ENCODE peak calls at places on chromosome 22, in eight cellular contexts. One of them, this sample, is unnamed.

GRCh38 chr22:17912942-17913704 is 111.2 kb downstream of the MICAL3 start:
- DNase-seq in IMR-90: no peak
- DNase-seq in body of pancreas: no peak
- DNase-seq in transverse colon: no peak
- DNase-seq in astrocyte of the cerebellum: no peak
- DNase-seq in tibial artery: no peak
- DNase-seq in AG10803: no peak
- DNase-seq in chondrocyte: no peak
- DNase-seq in this sample: no peak

GRCh38 chr22:17132112-17132511 is 11.0 kb upstream of the TMEM121B start:
- DNase-seq in IMR-90: no peak
- DNase-seq in body of pancreas: no peak
- DNase-seq in transverse colon: no peak
- DNase-seq in astrocyte of the cerebellum: no peak
- DNase-seq in tibial artery: no peak
- DNase-seq in AG10803: no peak
- DNase-seq in chondrocyte: peak
- DNase-seq in this sample: no peak

GRCh38 chr22:40534379-40535188 is 101.9 kb downstream of the MRTFA start:
- DNase-seq in IMR-90: peak
- DNase-seq in body of pancreas: no peak
- DNase-seq in transverse colon: no peak
- DNase-seq in astrocyte of the cerebellum: no peak
- DNase-seq in tibial artery: no peak
- DNase-seq in AG10803: peak
- DNase-seq in chondrocyte: no peak
- DNase-seq in this sample: peak

GRCh38 chr22:40524392-40525249 is 111.9 kb downstream of the MRTFA start:
- DNase-seq in IMR-90: peak
- DNase-seq in body of pancreas: no peak
- DNase-seq in transverse colon: no peak
- DNase-seq in astrocyte of the cerebellum: no peak
- DNase-seq in tibial artery: no peak
- DNase-seq in AG10803: peak
- DNase-seq in chondrocyte: no peak
- DNase-seq in this sample: no peak

GRCh38 chr22:47060718-47061117 is 298.3 kb downstream of the TBC1D22A start:
- DNase-seq in IMR-90: no peak
- DNase-seq in body of pancreas: no peak
- DNase-seq in transverse colon: no peak
- DNase-seq in astrocyte of the cerebellum: no peak
- DNase-seq in tibial artery: no peak
- DNase-seq in AG10803: no peak
- DNase-seq in chondrocyte: no peak
- DNase-seq in this sample: no peak

GRCh38 chr22:35498026-35498425 is 42.6 kb upstream of the RASD2 start:
- DNase-seq in IMR-90: peak
- DNase-seq in body of pancreas: no peak
- DNase-seq in transverse colon: no peak
- DNase-seq in astrocyte of the cerebellum: no peak
- DNase-seq in tibial artery: no peak
- DNase-seq in AG10803: no peak
- DNase-seq in chondrocyte: no peak
- DNase-seq in this sample: no peak

GRCh38 chr22:38503021-38503420 is 3.1 kb downstream of the DDX17 start:
- DNase-seq in IMR-90: no peak
- DNase-seq in body of pancreas: no peak
- DNase-seq in transverse colon: no peak
- DNase-seq in astrocyte of the cerebellum: no peak
- DNase-seq in tibial artery: no peak
- DNase-seq in AG10803: no peak
- DNase-seq in chondrocyte: no peak
- DNase-seq in this sample: no peak

GRCh38 chr22:30902496-30903357 is 65.8 kb downstream of the MORC2 start:
- DNase-seq in IMR-90: no peak
- DNase-seq in body of pancreas: no peak
- DNase-seq in transverse colon: no peak
- DNase-seq in astrocyte of the cerebellum: no peak
- DNase-seq in tibial artery: peak
- DNase-seq in AG10803: no peak
- DNase-seq in chondrocyte: no peak
- DNase-seq in this sample: no peak

GRCh38 chr22:40757071-40757470 is 62.1 kb downstream of the SLC25A17 start:
- DNase-seq in IMR-90: peak
- DNase-seq in body of pancreas: no peak
- DNase-seq in transverse colon: no peak
- DNase-seq in astrocyte of the cerebellum: no peak
- DNase-seq in tibial artery: no peak
- DNase-seq in AG10803: peak
- DNase-seq in chondrocyte: no peak
- DNase-seq in this sample: no peak

GRCh38 chr22:32680277-32680676 is 121.2 kb upstream of the TIMP3 start:
- DNase-seq in IMR-90: no peak
- DNase-seq in body of pancreas: no peak
- DNase-seq in transverse colon: no peak
- DNase-seq in astrocyte of the cerebellum: no peak
- DNase-seq in tibial artery: no peak
- DNase-seq in AG10803: no peak
- DNase-seq in chondrocyte: no peak
- DNase-seq in this sample: no peak

GRCh38 chr22:37309221-37310074 is 27.1 kb downstream of the CYTH4 start:
- DNase-seq in IMR-90: no peak
- DNase-seq in body of pancreas: no peak
- DNase-seq in transverse colon: peak
- DNase-seq in astrocyte of the cerebellum: no peak
- DNase-seq in tibial artery: no peak
- DNase-seq in AG10803: no peak
- DNase-seq in chondrocyte: no peak
- DNase-seq in this sample: no peak

GRCh38 chr22:37760152-37760551 is 47.6 kb upstream of the GCAT start:
- DNase-seq in IMR-90: no peak
- DNase-seq in body of pancreas: no peak
- DNase-seq in transverse colon: no peak
- DNase-seq in astrocyte of the cerebellum: no peak
- DNase-seq in tibial artery: no peak
- DNase-seq in AG10803: no peak
- DNase-seq in chondrocyte: no peak
- DNase-seq in this sample: no peak

GRCh38 chr22:41338614-41339212 is 37.4 kb downstream of the ZC3H7B start:
- DNase-seq in IMR-90: no peak
- DNase-seq in body of pancreas: no peak
- DNase-seq in transverse colon: no peak
- DNase-seq in astrocyte of the cerebellum: no peak
- DNase-seq in tibial artery: no peak
- DNase-seq in AG10803: no peak
- DNase-seq in chondrocyte: no peak
- DNase-seq in this sample: no peak

GRCh38 chr22:31676700-31677099 is 14.7 kb upstream of the PISD start:
- DNase-seq in IMR-90: peak
- DNase-seq in body of pancreas: peak
- DNase-seq in transverse colon: peak
- DNase-seq in astrocyte of the cerebellum: peak
- DNase-seq in tibial artery: peak
- DNase-seq in AG10803: peak
- DNase-seq in chondrocyte: peak
- DNase-seq in this sample: peak

GRCh38 chr22:28019360-28019759 is 100.3 kb upstream of the PITPNB start:
- DNase-seq in IMR-90: no peak
- DNase-seq in body of pancreas: peak
- DNase-seq in transverse colon: peak
- DNase-seq in astrocyte of the cerebellum: no peak
- DNase-seq in tibial artery: peak
- DNase-seq in AG10803: peak
- DNase-seq in chondrocyte: peak
- DNase-seq in this sample: no peak

GRCh38 chr22:41660416-41660815 is 28.3 kb downstream of the SNU13 start:
- DNase-seq in IMR-90: peak
- DNase-seq in body of pancreas: no peak
- DNase-seq in transverse colon: no peak
- DNase-seq in astrocyte of the cerebellum: no peak
- DNase-seq in tibial artery: peak
- DNase-seq in AG10803: no peak
- DNase-seq in chondrocyte: no peak
- DNase-seq in this sample: no peak

GRCh38 chr22:37904572-37905533 is 1.2 kb upstream of the MICALL1 start:
- DNase-seq in IMR-90: peak
- DNase-seq in body of pancreas: peak
- DNase-seq in transverse colon: peak
- DNase-seq in astrocyte of the cerebellum: peak
- DNase-seq in tibial artery: peak
- DNase-seq in AG10803: peak
- DNase-seq in chondrocyte: no peak
- DNase-seq in this sample: peak

GRCh38 chr22:28674121-28674563 is 5.5 kb downstream of the TTC28 start:
- DNase-seq in IMR-90: peak
- DNase-seq in body of pancreas: no peak
- DNase-seq in transverse colon: no peak
- DNase-seq in astrocyte of the cerebellum: peak
- DNase-seq in tibial artery: no peak
- DNase-seq in AG10803: peak
- DNase-seq in chondrocyte: no peak
- DNase-seq in this sample: no peak

GRCh38 chr22:36510966-36511881 is 4.4 kb upstream of the FOXRED2 start:
- DNase-seq in IMR-90: peak
- DNase-seq in body of pancreas: peak
- DNase-seq in transverse colon: peak
- DNase-seq in astrocyte of the cerebellum: peak
- DNase-seq in tibial artery: no peak
- DNase-seq in AG10803: peak
- DNase-seq in chondrocyte: no peak
- DNase-seq in this sample: no peak

GRCh38 chr22:41517172-41518047 is 26.9 kb downstream of the POLR3H start:
- DNase-seq in IMR-90: peak
- DNase-seq in body of pancreas: peak
- DNase-seq in transverse colon: peak
- DNase-seq in astrocyte of the cerebellum: no peak
- DNase-seq in tibial artery: peak
- DNase-seq in AG10803: peak
- DNase-seq in chondrocyte: no peak
- DNase-seq in this sample: no peak

GRCh38 chr22:39625554-39626537 is 55.3 kb downstream of the CACNA1I start:
- DNase-seq in IMR-90: no peak
- DNase-seq in body of pancreas: no peak
- DNase-seq in transverse colon: no peak
- DNase-seq in astrocyte of the cerebellum: no peak
- DNase-seq in tibial artery: no peak
- DNase-seq in AG10803: no peak
- DNase-seq in chondrocyte: no peak
- DNase-seq in this sample: no peak

GRCh38 chr22:17945851-17946690 is 78.3 kb downstream of the MICAL3 start:
- DNase-seq in IMR-90: no peak
- DNase-seq in body of pancreas: no peak
- DNase-seq in transverse colon: no peak
- DNase-seq in astrocyte of the cerebellum: no peak
- DNase-seq in tibial artery: no peak
- DNase-seq in AG10803: no peak
- DNase-seq in chondrocyte: no peak
- DNase-seq in this sample: no peak

GRCh38 chr22:35357883-35358621 is 22.8 kb upstream of the HMOX1 start:
- DNase-seq in IMR-90: peak
- DNase-seq in body of pancreas: no peak
- DNase-seq in transverse colon: no peak
- DNase-seq in astrocyte of the cerebellum: no peak
- DNase-seq in tibial artery: no peak
- DNase-seq in AG10803: peak
- DNase-seq in chondrocyte: no peak
- DNase-seq in this sample: no peak

GRCh38 chr22:41833369-41834004 is 582 bp downstream of the SREBF2 start:
- DNase-seq in IMR-90: no peak
- DNase-seq in body of pancreas: peak
- DNase-seq in transverse colon: peak
- DNase-seq in astrocyte of the cerebellum: no peak
- DNase-seq in tibial artery: peak
- DNase-seq in AG10803: peak
- DNase-seq in chondrocyte: peak
- DNase-seq in this sample: no peak

DNA sequence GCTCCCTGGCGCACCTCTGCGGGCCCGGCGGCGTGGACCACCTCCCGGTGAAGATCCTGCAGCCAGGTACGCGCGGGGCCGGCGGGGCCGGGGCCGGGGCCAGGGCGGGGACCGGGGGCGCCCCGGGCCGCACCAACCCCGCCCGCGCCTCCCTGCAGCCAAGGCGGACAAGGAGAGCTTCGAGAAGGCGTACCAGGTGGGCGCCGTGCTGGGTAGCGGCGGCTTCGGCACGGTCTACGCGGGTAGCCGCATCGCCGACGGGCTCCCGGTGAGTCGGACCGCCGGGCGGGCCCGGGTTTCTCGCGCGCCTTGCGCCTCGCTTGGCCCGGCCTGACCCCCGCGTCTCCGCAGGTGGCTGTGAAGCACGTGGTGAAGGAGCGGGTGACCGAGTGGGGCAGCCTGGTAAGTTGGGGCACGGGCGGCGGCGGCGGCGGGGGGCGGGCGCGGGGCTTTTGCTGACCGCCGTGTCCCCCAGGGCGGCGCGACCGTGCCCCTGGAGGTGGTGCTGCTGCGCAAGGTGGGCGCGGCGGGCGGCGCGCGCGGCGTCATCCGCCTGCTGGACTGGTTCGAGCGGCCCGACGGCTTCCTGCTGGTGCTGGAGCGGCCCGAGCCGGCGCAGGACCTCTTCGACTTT is 512 bp downstream of the PIM3 start:
- DNase-seq in IMR-90: no peak
- DNase-seq in body of pancreas: peak
- DNase-seq in transverse colon: peak
- DNase-seq in astrocyte of the cerebellum: no peak
- DNase-seq in tibial artery: peak
- DNase-seq in AG10803: peak
- DNase-seq in chondrocyte: peak
- DNase-seq in this sample: peak
- TF ChIP-seq CTCF in IMR-90: no peak
- TF ChIP-seq CTCF in body of pancreas: no peak
- TF ChIP-seq CTCF in transverse colon: no peak
- TF ChIP-seq CTCF in astrocyte of the cerebellum: no peak
- TF ChIP-seq CTCF in tibial artery: no peak
- TF ChIP-seq CTCF in AG10803: no peak
- TF ChIP-seq CTCF in chondrocyte: no peak
- TF ChIP-seq CTCF in this sample: no peak

GRCh38 chr22:23789638-23790037 is 2.9 kb downstream of the SMARCB1 start:
- DNase-seq in IMR-90: no peak
- DNase-seq in body of pancreas: no peak
- DNase-seq in transverse colon: no peak
- DNase-seq in astrocyte of the cerebellum: no peak
- DNase-seq in tibial artery: no peak
- DNase-seq in AG10803: no peak
- DNase-seq in chondrocyte: peak
- DNase-seq in this sample: no peak
- TF ChIP-seq CTCF in IMR-90: peak
- TF ChIP-seq CTCF in body of pancreas: no peak
- TF ChIP-seq CTCF in transverse colon: no peak
- TF ChIP-seq CTCF in astrocyte of the cerebellum: no peak
- TF ChIP-seq CTCF in tibial artery: no peak
- TF ChIP-seq CTCF in AG10803: no peak
- TF ChIP-seq CTCF in chondrocyte: peak
- TF ChIP-seq CTCF in this sample: no peak

GRCh38 chr22:22913989-22914388 is 26.4 kb downstream of the IGLL5 start:
- DNase-seq in IMR-90: no peak
- DNase-seq in body of pancreas: no peak
- DNase-seq in transverse colon: no peak
- DNase-seq in astrocyte of the cerebellum: no peak
- DNase-seq in tibial artery: no peak
- DNase-seq in AG10803: no peak
- DNase-seq in chondrocyte: peak
- DNase-seq in this sample: no peak
- TF ChIP-seq CTCF in IMR-90: no peak
- TF ChIP-seq CTCF in body of pancreas: no peak
- TF ChIP-seq CTCF in transverse colon: no peak
- TF ChIP-seq CTCF in astrocyte of the cerebellum: no peak
- TF ChIP-seq CTCF in tibial artery: no peak
- TF ChIP-seq CTCF in AG10803: no peak
- TF ChIP-seq CTCF in chondrocyte: no peak
- TF ChIP-seq CTCF in this sample: no peak

GRCh38 chr22:18998998-18999397 is 62.9 kb upstream of the PRODH start:
- DNase-seq in IMR-90: no peak
- DNase-seq in body of pancreas: no peak
- DNase-seq in transverse colon: no peak
- DNase-seq in astrocyte of the cerebellum: no peak
- DNase-seq in tibial artery: no peak
- DNase-seq in AG10803: no peak
- DNase-seq in chondrocyte: no peak
- DNase-seq in this sample: no peak
- TF ChIP-seq CTCF in IMR-90: peak
- TF ChIP-seq CTCF in body of pancreas: no peak
- TF ChIP-seq CTCF in transverse colon: no peak
- TF ChIP-seq CTCF in astrocyte of the cerebellum: peak
- TF ChIP-seq CTCF in tibial artery: no peak
- TF ChIP-seq CTCF in AG10803: no peak
- TF ChIP-seq CTCF in chondrocyte: peak
- TF ChIP-seq CTCF in this sample: peak

This sample was measured in CD14-positive monocyte.